ENCODE peak calls at places on chromosomes 2 and 18, in seven cellular contexts. One of them, this sample, is unnamed.

GRCh38 chr2:68832161-68832869 is 38.9 kb downstream of the BMP10 start:
- DNase-seq in HEK293T: no peak
- DNase-seq in NCI-H510A: no peak
- DNase-seq in pons: peak
- DNase-seq in GM06990: peak
- DNase-seq in transverse colon: peak
- DNase-seq in keratinocyte: no peak
- DNase-seq in this sample: no peak

GRCh38 chr2:211181626-211182025 is 625.2 kb downstream of the CPS1 start:
- DNase-seq in pons: no peak
- DNase-seq in NCI-H510A: no peak
- DNase-seq in transverse colon: no peak
- DNase-seq in HEK293T: no peak
- DNase-seq in GM06990: no peak
- DNase-seq in keratinocyte: no peak
- DNase-seq in this sample: no peak

GRCh38 chr2:168357799-168358504 is 98.1 kb upstream of the CERS6 start:
- DNase-seq in HEK293T: no peak
- DNase-seq in transverse colon: peak
- DNase-seq in NCI-H510A: no peak
- DNase-seq in pons: no peak
- DNase-seq in keratinocyte: no peak
- DNase-seq in GM06990: no peak
- DNase-seq in this sample: no peak

GRCh38 chr2:163756588-163756987 is 20.8 kb upstream of the FIGN start:
- DNase-seq in keratinocyte: no peak
- DNase-seq in pons: no peak
- DNase-seq in HEK293T: no peak
- DNase-seq in transverse colon: no peak
- DNase-seq in GM06990: no peak
- DNase-seq in NCI-H510A: no peak
- DNase-seq in this sample: no peak

GRCh38 chr2:220619525-220620267 is 952.4 kb downstream of the EPHA4 start:
- DNase-seq in HEK293T: no peak
- DNase-seq in keratinocyte: peak
- DNase-seq in transverse colon: no peak
- DNase-seq in GM06990: no peak
- DNase-seq in NCI-H510A: peak
- DNase-seq in pons: no peak
- DNase-seq in this sample: no peak

GRCh38 chr18:36808681-36809080 is 20.1 kb downstream of the TPGS2 start:
- DNase-seq in HEK293T: no peak
- DNase-seq in pons: no peak
- DNase-seq in transverse colon: no peak
- DNase-seq in GM06990: no peak
- DNase-seq in keratinocyte: no peak
- DNase-seq in NCI-H510A: no peak
- DNase-seq in this sample: no peak

GRCh38 chr2:60641866-60642788 is 88.7 kb upstream of the BCL11A start:
- DNase-seq in pons: peak
- DNase-seq in transverse colon: peak
- DNase-seq in GM06990: no peak
- DNase-seq in NCI-H510A: peak
- DNase-seq in HEK293T: peak
- DNase-seq in keratinocyte: no peak
- DNase-seq in this sample: peak

GRCh38 chr2:37858197-37858711 is 66.8 kb upstream of the RMDN2 start:
- DNase-seq in pons: no peak
- DNase-seq in HEK293T: no peak
- DNase-seq in keratinocyte: no peak
- DNase-seq in NCI-H510A: no peak
- DNase-seq in GM06990: no peak
- DNase-seq in transverse colon: peak
- DNase-seq in this sample: no peak

GRCh38 chr2:210421916-210422315 is 54.6 kb downstream of the LANCL1 start:
- DNase-seq in GM06990: no peak
- DNase-seq in transverse colon: no peak
- DNase-seq in HEK293T: no peak
- DNase-seq in NCI-H510A: no peak
- DNase-seq in keratinocyte: peak
- DNase-seq in pons: no peak
- DNase-seq in this sample: no peak

GRCh38 chr2:209145941-209146681 is 277.7 kb upstream of the MAP2 start:
- DNase-seq in HEK293T: no peak
- DNase-seq in GM06990: no peak
- DNase-seq in pons: peak
- DNase-seq in keratinocyte: no peak
- DNase-seq in transverse colon: no peak
- DNase-seq in NCI-H510A: no peak
- DNase-seq in this sample: no peak

GRCh38 chr2:88451647-88452150 is 794 bp downstream of the FOXI3 start:
- DNase-seq in GM06990: no peak
- DNase-seq in keratinocyte: no peak
- DNase-seq in HEK293T: peak
- DNase-seq in NCI-H510A: no peak
- DNase-seq in pons: no peak
- DNase-seq in transverse colon: no peak
- DNase-seq in this sample: no peak

GRCh38 chr2:157845081-157845480 is 31.0 kb downstream of the ACVR1 start:
- DNase-seq in keratinocyte: no peak
- DNase-seq in NCI-H510A: no peak
- DNase-seq in pons: no peak
- DNase-seq in transverse colon: no peak
- DNase-seq in GM06990: no peak
- DNase-seq in HEK293T: no peak
- DNase-seq in this sample: no peak

This sample was measured in NCI-H187.